ENCODE peak calls at places on chromosomes 2 and 18, in five cellular contexts. I, S, H, V and D are unnamed samples. For H3K36me3, the result is how much of the 10 kb centered on the place peaks cover.

GRCh38 chr18:79644666-79645057 is 34.9 kb upstream of the CTDP1 start:
- DNase-seq in V (no peak), I (no peak), H (peak), S (no peak), D (no peak)

GRCh38 chr18:76544511-76545350 is 49.7 kb upstream of the ZNF516 start:
- DNase-seq in V (no peak), H (no peak), S (no peak), I (no peak), D (no peak)

GRCh38 chr2:23606196-23606595 is 221.2 kb downstream of the KLHL29 start:
- DNase-seq in I (no peak), H (no peak), S (no peak), V (no peak), D (no peak)

GRCh38 chr2:3542107-3542506 is 16.0 kb downstream of the RNASEH1 start:
- DNase-seq in H (no peak), S (no peak), I (no peak), V (no peak), D (no peak)

GRCh38 chr18:58213445-58213844 is 169.4 kb downstream of the NEDD4L start:
- DNase-seq in S (no peak), I (no peak), H (peak), V (no peak), D (no peak)

GRCh38 chr2:20916604-20917286 is 93.8 kb upstream of the LDAH start:
- DNase-seq in I (no peak), H (peak), V (no peak), S (no peak), D (no peak)

GRCh38 chr2:11203480-11203879 is 48.2 kb downstream of the SLC66A3 start:
- DNase-seq in I (no peak), S (peak), V (no peak), H (peak), D (no peak)

GRCh38 chr2:1590611-1591460 is 153.5 kb downstream of the PXDN start:
- DNase-seq in V (no peak), H (peak), I (no peak), S (no peak), D (peak)

GRCh38 chr2:108446703-108447102 is 2.3 kb upstream of the GCC2 start:
- DNase-seq in H (no peak), I (no peak), V (no peak), S (no peak), D (no peak)

GRCh38 chr2:224175010-224175409 is 135.9 kb upstream of the SERPINE2 start:
- DNase-seq in S (no peak), H (no peak), V (peak), I (no peak), D (no peak)

DNA sequence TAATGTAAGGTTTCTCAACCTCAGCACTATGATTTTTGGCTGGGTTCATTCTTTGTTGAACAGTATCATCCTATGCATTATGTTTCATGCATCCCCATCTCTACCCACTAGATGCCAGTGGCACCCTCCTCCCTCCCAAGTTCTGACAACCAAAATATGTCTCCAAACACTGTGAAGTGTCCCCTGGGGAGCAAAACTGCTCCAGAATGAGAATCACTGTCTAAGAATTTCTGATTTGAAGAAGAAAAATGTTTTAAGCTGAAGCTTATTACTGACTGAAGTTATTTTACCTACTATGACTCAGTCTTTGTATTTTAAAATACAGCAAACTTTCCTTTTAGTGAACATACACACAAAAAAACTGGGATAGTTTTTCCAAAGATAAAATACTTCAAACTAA is 3.4 kb downstream of the THADA start:
- DNase-seq in I (no peak), V (no peak), H (no peak), S (no peak), D (no peak)
- H3K36me3 ChIP-seq in I (under half), V (under half), H (under half), S (under half), D (under half)

DNA sequence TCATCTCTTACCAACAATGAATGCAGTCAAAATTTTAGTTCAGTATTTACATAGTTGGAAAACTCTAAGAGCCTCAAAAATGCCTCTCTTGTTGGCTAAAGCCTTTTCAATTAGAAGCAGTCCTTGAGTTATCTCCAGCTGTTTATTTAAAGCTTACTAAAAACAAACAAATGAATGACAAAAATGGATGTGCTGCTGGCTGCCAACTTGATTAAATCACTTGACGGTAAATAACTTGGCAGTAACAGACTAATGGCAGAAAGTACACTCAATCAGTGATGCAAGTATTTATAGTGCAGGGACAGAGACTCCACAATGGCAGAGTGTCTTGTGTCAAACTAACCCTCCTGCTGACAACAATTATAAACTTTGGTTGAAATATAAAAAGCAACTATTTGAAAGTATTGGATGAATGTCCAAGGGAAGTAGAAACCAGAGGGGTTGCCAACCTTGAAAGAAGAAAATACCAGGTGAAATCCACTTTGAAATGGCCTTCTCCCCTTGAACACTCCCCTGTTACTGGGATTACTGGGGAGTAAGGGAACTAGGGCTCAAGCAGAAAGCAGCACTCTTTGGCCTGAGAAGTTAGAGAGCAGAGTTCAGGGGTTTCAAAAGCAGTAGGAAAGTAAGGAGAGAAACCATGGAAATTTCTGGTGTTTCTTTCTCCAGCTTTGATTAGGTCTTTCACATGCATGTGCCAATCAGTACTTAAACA is 245.2 kb upstream of the SPHKAP start:
- DNase-seq in S (no peak), V (no peak), I (no peak), H (no peak), D (no peak)
- H3K27ac ChIP-seq in S (peak), V (no peak), I (no peak), H (no peak), D (no peak)

DNA sequence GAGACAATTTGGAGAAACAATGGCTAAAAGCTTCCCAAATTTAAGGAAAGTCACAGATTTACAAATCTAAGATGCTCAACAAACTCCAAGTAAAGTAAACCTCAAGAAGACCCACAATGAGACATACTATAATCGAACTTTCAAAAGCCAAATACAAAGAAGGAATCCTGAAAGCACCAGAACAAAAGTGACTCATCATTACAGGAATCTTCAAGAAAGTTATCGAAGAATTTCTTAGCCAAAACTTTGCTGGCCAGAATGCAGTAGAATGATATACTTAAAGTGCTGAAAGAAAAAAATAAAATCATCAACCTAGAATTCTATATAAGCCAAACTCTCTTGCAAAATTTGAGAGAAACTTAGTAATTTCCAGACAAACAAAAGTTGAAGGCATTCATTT is 106.5 kb upstream of the TMEM200C start:
- DNase-seq in I (no peak), V (no peak), S (no peak), H (peak), D (no peak)
- TF ChIP-seq CTCF in I (no peak), V (no peak), S (no peak), H (no peak), D (no peak)

GRCh38 chr2:98552499-98553179 is 55.7 kb downstream of the COA5 start:
- DNase-seq in S (no peak), H (peak), V (no peak), I (no peak), D (no peak)

GRCh38 chr2:98550165-98550564 is 58.1 kb downstream of the COA5 start:
- DNase-seq in H (no peak), S (no peak), V (no peak), I (no peak), D (no peak)

GRCh38 chr2:98554116-98554861 is 54.0 kb downstream of the COA5 start:
- DNase-seq in V (no peak), I (no peak), H (no peak), S (no peak), D (no peak)

GRCh38 chr2:98548920-98549818 is 59.1 kb downstream of the COA5 start:
- DNase-seq in H (no peak), S (no peak), I (no peak), V (no peak), D (no peak)

GRCh38 chr2:98551316-98551715 is 57.0 kb downstream of the COA5 start:
- DNase-seq in S (no peak), H (no peak), I (no peak), V (no peak), D (no peak)
- H3K36me3 ChIP-seq in S (under half), H (under half), I (under half), V (under half), D (under half)

DNA sequence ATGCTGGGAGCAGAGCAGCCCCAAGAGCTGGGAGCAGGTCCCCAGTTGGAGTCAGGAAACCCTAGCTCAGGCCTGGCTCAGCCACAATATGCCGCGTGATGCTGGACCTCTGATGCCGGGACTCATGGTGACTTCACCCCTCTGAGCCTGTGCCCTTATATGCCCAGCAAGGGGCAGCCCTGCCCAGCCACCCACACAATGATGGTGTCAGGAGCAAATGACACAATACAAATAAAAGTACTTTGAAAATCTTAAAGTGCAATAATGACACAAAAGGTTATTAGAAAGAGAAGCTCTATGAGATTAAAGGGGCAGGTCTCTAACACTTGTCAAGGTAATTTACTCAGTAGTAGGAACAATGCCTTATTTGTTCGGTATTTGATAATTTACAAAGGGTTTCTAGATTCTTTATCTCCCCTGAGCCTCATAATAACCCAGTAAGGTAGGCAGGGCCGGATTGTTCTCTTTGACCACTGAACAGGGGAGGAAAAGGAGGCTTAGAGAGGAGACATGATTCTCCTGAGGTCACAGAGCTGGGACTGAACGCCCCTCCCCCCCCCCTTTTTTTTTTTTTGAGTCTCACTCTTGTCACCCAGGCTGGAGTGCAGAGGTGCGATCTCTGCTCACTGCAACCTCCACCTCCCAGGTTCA is 18.4 kb upstream of the KIF3C start:
- DNase-seq in I (peak), V (peak), S (no peak), H (no peak), D (no peak)
- H3K27ac ChIP-seq in I (peak), V (no peak), S (no peak), H (no peak), D (no peak)